ENCODE peak calls at places on chromosome 21, in six cellular contexts. One of them, this sample, is unnamed.

GRCh38 chr21:16195896-16196443 is 466.2 kb downstream of the USP25 start:
- DNase-seq in spleen: no peak
- DNase-seq in AG08395: no peak
- DNase-seq in B cell: no peak
- DNase-seq in endothelial cell of umbilical vein: peak; percentile 66
- DNase-seq in mesenteric fat pad: no peak
- DNase-seq in this sample: no peak

GRCh38 chr21:28207776-28208175 is 784.9 kb downstream of the LTN1 start:
- DNase-seq in B cell: no peak
- DNase-seq in AG08395: peak; percentile 78
- DNase-seq in endothelial cell of umbilical vein: peak; percentile 10
- DNase-seq in spleen: no peak
- DNase-seq in mesenteric fat pad: no peak
- DNase-seq in this sample: no peak

GRCh38 chr21:25997788-25998611 is 172.6 kb downstream of the APP start:
- DNase-seq in AG08395: no peak
- DNase-seq in B cell: no peak
- DNase-seq in spleen: no peak
- DNase-seq in endothelial cell of umbilical vein: peak; percentile 41
- DNase-seq in mesenteric fat pad: no peak
- DNase-seq in this sample: peak; percentile 92

GRCh38 chr21:40863839-40864238 is 16.9 kb upstream of the DSCAM start:
- DNase-seq in mesenteric fat pad: no peak
- DNase-seq in B cell: no peak
- DNase-seq in AG08395: no peak
- DNase-seq in endothelial cell of umbilical vein: no peak
- DNase-seq in spleen: no peak
- DNase-seq in this sample: no peak

GRCh38 chr21:15437873-15438272 is 291.9 kb upstream of the USP25 start:
- DNase-seq in spleen: no peak
- DNase-seq in B cell: no peak
- DNase-seq in AG08395: no peak
- DNase-seq in mesenteric fat pad: no peak
- DNase-seq in endothelial cell of umbilical vein: peak; percentile 14
- DNase-seq in this sample: no peak

GRCh38 chr21:29189358-29189757 is 58.9 kb downstream of the MAP3K7CL start:
- DNase-seq in B cell: no peak
- DNase-seq in AG08395: peak; percentile 33
- DNase-seq in endothelial cell of umbilical vein: no peak
- DNase-seq in spleen: no peak
- DNase-seq in mesenteric fat pad: no peak
- DNase-seq in this sample: no peak

GRCh38 chr21:42669069-42669468 is 15.6 kb downstream of the PDE9A start:
- DNase-seq in B cell: no peak
- DNase-seq in spleen: no peak
- DNase-seq in endothelial cell of umbilical vein: no peak
- DNase-seq in AG08395: no peak
- DNase-seq in mesenteric fat pad: no peak
- DNase-seq in this sample: no peak

GRCh38 chr21:42319368-42319767 is 4.2 kb upstream of the TFF3 start:
- DNase-seq in B cell: no peak
- DNase-seq in mesenteric fat pad: no peak
- DNase-seq in spleen: peak; percentile 89
- DNase-seq in AG08395: no peak
- DNase-seq in endothelial cell of umbilical vein: no peak
- DNase-seq in this sample: no peak

GRCh38 chr21:35198004-35198403 is 148.9 kb upstream of the RUNX1 start:
- DNase-seq in spleen: no peak
- DNase-seq in mesenteric fat pad: no peak
- DNase-seq in B cell: no peak
- DNase-seq in AG08395: peak; percentile 76
- DNase-seq in endothelial cell of umbilical vein: peak; percentile 69
- DNase-seq in this sample: no peak

GRCh38 chr21:37085726-37086125 is 12.7 kb downstream of the TTC3 start:
- DNase-seq in B cell: no peak
- DNase-seq in spleen: no peak
- DNase-seq in mesenteric fat pad: no peak
- DNase-seq in endothelial cell of umbilical vein: no peak
- DNase-seq in AG08395: no peak
- DNase-seq in this sample: no peak

This sample was measured in NCI-H2081.